ENCODE peak calls at places on chromosomes 13 and 19, in ten cellular contexts. One of them, this sample, is unnamed.

GRCh38 chr19:16330368-16330801 is 5.8 kb downstream of the KLF2 start:
- DNase-seq in stimulated activated CD4-positive, alpha-beta T cell treated with anti-CD3 and anti-CD28 coated beads, Interleukin-4, amount 100 ng/mL, for 1 hour: peak
- DNase-seq in activated T-helper 1 cell treated with anti-CD3 and anti-CD28 coated beads, Interleukin-12 subunit alpha, Interleukin-12 subunit beta, Interleukin-2, Interleukin-4 antibody, amounts not matched to agents 30 ng/mL and 10 ng/mL and 1 ng/mL, durations not matched to agents 14 hours and 24 hours and 36 hours: peak
- DNase-seq in HFF-Myc: no peak
- DNase-seq in WTC11: no peak
- DNase-seq in NAMALWA: peak
- DNase-seq in CD4-positive, alpha-beta T cell: peak
- DNase-seq in stimulated activated effector memory CD8-positive, alpha-beta T cell treated with anti-CD3 and anti-CD28 coated beads, Interleukin-12 subunit alpha, Interleukin-12 subunit beta, amount 100 ng/mL, for 72 hours: peak
- DNase-seq in astrocyte of the hippocampus: peak
- DNase-seq in tibial artery: peak
- DNase-seq in this sample: no peak

GRCh38 chr13:60396008-60396782 is 825 bp upstream of the TDRD3 start:
- DNase-seq in stimulated activated CD4-positive, alpha-beta T cell treated with anti-CD3 and anti-CD28 coated beads, Interleukin-4, amount 100 ng/mL, for 1 hour: peak
- DNase-seq in activated T-helper 1 cell treated with anti-CD3 and anti-CD28 coated beads, Interleukin-12 subunit alpha, Interleukin-12 subunit beta, Interleukin-2, Interleukin-4 antibody, amounts not matched to agents 30 ng/mL and 10 ng/mL and 1 ng/mL, durations not matched to agents 14 hours and 24 hours and 36 hours: peak
- DNase-seq in HFF-Myc: peak
- DNase-seq in WTC11: peak
- DNase-seq in NAMALWA: peak
- DNase-seq in CD4-positive, alpha-beta T cell: peak
- DNase-seq in stimulated activated effector memory CD8-positive, alpha-beta T cell treated with anti-CD3 and anti-CD28 coated beads, Interleukin-12 subunit alpha, Interleukin-12 subunit beta, amount 100 ng/mL, for 72 hours: peak
- DNase-seq in astrocyte of the hippocampus: peak
- DNase-seq in tibial artery: peak
- DNase-seq in this sample: peak

GRCh38 chr19:14048439-14049153 is 13.3 kb downstream of the PALM3 start:
- DNase-seq in stimulated activated CD4-positive, alpha-beta T cell treated with anti-CD3 and anti-CD28 coated beads, Interleukin-4, amount 100 ng/mL, for 1 hour: peak
- DNase-seq in activated T-helper 1 cell treated with anti-CD3 and anti-CD28 coated beads, Interleukin-12 subunit alpha, Interleukin-12 subunit beta, Interleukin-2, Interleukin-4 antibody, amounts not matched to agents 30 ng/mL and 10 ng/mL and 1 ng/mL, durations not matched to agents 14 hours and 24 hours and 36 hours: peak
- DNase-seq in HFF-Myc: no peak
- DNase-seq in WTC11: peak
- DNase-seq in NAMALWA: peak
- DNase-seq in CD4-positive, alpha-beta T cell: peak
- DNase-seq in stimulated activated effector memory CD8-positive, alpha-beta T cell treated with anti-CD3 and anti-CD28 coated beads, Interleukin-12 subunit alpha, Interleukin-12 subunit beta, amount 100 ng/mL, for 72 hours: peak
- DNase-seq in astrocyte of the hippocampus: peak
- DNase-seq in tibial artery: no peak
- DNase-seq in this sample: no peak

GRCh38 chr19:7552781-7553180 is 17.3 kb downstream of the PNPLA6 start:
- DNase-seq in stimulated activated CD4-positive, alpha-beta T cell treated with anti-CD3 and anti-CD28 coated beads, Interleukin-4, amount 100 ng/mL, for 1 hour: no peak
- DNase-seq in activated T-helper 1 cell treated with anti-CD3 and anti-CD28 coated beads, Interleukin-12 subunit alpha, Interleukin-12 subunit beta, Interleukin-2, Interleukin-4 antibody, amounts not matched to agents 30 ng/mL and 10 ng/mL and 1 ng/mL, durations not matched to agents 14 hours and 24 hours and 36 hours: no peak
- DNase-seq in HFF-Myc: no peak
- DNase-seq in WTC11: no peak
- DNase-seq in NAMALWA: no peak
- DNase-seq in CD4-positive, alpha-beta T cell: no peak
- DNase-seq in stimulated activated effector memory CD8-positive, alpha-beta T cell treated with anti-CD3 and anti-CD28 coated beads, Interleukin-12 subunit alpha, Interleukin-12 subunit beta, amount 100 ng/mL, for 72 hours: no peak
- DNase-seq in astrocyte of the hippocampus: no peak
- DNase-seq in tibial artery: no peak
- DNase-seq in this sample: no peak

GRCh38 chr13:20492641-20493040 is 33.0 kb downstream of the CRYL1 start:
- DNase-seq in stimulated activated CD4-positive, alpha-beta T cell treated with anti-CD3 and anti-CD28 coated beads, Interleukin-4, amount 100 ng/mL, for 1 hour: peak
- DNase-seq in activated T-helper 1 cell treated with anti-CD3 and anti-CD28 coated beads, Interleukin-12 subunit alpha, Interleukin-12 subunit beta, Interleukin-2, Interleukin-4 antibody, amounts not matched to agents 30 ng/mL and 10 ng/mL and 1 ng/mL, durations not matched to agents 14 hours and 24 hours and 36 hours: no peak
- DNase-seq in HFF-Myc: no peak
- DNase-seq in WTC11: peak
- DNase-seq in NAMALWA: peak
- DNase-seq in CD4-positive, alpha-beta T cell: no peak
- DNase-seq in stimulated activated effector memory CD8-positive, alpha-beta T cell treated with anti-CD3 and anti-CD28 coated beads, Interleukin-12 subunit alpha, Interleukin-12 subunit beta, amount 100 ng/mL, for 72 hours: peak
- DNase-seq in astrocyte of the hippocampus: peak
- DNase-seq in tibial artery: no peak
- DNase-seq in this sample: no peak

GRCh38 chr13:28528388-28528787 is 33.5 kb upstream of the FLT1 start:
- DNase-seq in stimulated activated CD4-positive, alpha-beta T cell treated with anti-CD3 and anti-CD28 coated beads, Interleukin-4, amount 100 ng/mL, for 1 hour: no peak
- DNase-seq in activated T-helper 1 cell treated with anti-CD3 and anti-CD28 coated beads, Interleukin-12 subunit alpha, Interleukin-12 subunit beta, Interleukin-2, Interleukin-4 antibody, amounts not matched to agents 30 ng/mL and 10 ng/mL and 1 ng/mL, durations not matched to agents 14 hours and 24 hours and 36 hours: no peak
- DNase-seq in HFF-Myc: no peak
- DNase-seq in WTC11: no peak
- DNase-seq in NAMALWA: no peak
- DNase-seq in CD4-positive, alpha-beta T cell: no peak
- DNase-seq in stimulated activated effector memory CD8-positive, alpha-beta T cell treated with anti-CD3 and anti-CD28 coated beads, Interleukin-12 subunit alpha, Interleukin-12 subunit beta, amount 100 ng/mL, for 72 hours: no peak
- DNase-seq in astrocyte of the hippocampus: no peak
- DNase-seq in tibial artery: no peak
- DNase-seq in this sample: no peak

GRCh38 chr19:13797870-13798269 is 2.6 kb downstream of the ZSWIM4 start:
- DNase-seq in stimulated activated CD4-positive, alpha-beta T cell treated with anti-CD3 and anti-CD28 coated beads, Interleukin-4, amount 100 ng/mL, for 1 hour: no peak
- DNase-seq in activated T-helper 1 cell treated with anti-CD3 and anti-CD28 coated beads, Interleukin-12 subunit alpha, Interleukin-12 subunit beta, Interleukin-2, Interleukin-4 antibody, amounts not matched to agents 30 ng/mL and 10 ng/mL and 1 ng/mL, durations not matched to agents 14 hours and 24 hours and 36 hours: no peak
- DNase-seq in HFF-Myc: no peak
- DNase-seq in WTC11: no peak
- DNase-seq in NAMALWA: no peak
- DNase-seq in CD4-positive, alpha-beta T cell: no peak
- DNase-seq in stimulated activated effector memory CD8-positive, alpha-beta T cell treated with anti-CD3 and anti-CD28 coated beads, Interleukin-12 subunit alpha, Interleukin-12 subunit beta, amount 100 ng/mL, for 72 hours: no peak
- DNase-seq in astrocyte of the hippocampus: peak
- DNase-seq in tibial artery: no peak
- DNase-seq in this sample: no peak

GRCh38 chr13:40233731-40234195 is 432.7 kb downstream of the FOXO1 start:
- DNase-seq in stimulated activated CD4-positive, alpha-beta T cell treated with anti-CD3 and anti-CD28 coated beads, Interleukin-4, amount 100 ng/mL, for 1 hour: no peak
- DNase-seq in activated T-helper 1 cell treated with anti-CD3 and anti-CD28 coated beads, Interleukin-12 subunit alpha, Interleukin-12 subunit beta, Interleukin-2, Interleukin-4 antibody, amounts not matched to agents 30 ng/mL and 10 ng/mL and 1 ng/mL, durations not matched to agents 14 hours and 24 hours and 36 hours: no peak
- DNase-seq in HFF-Myc: no peak
- DNase-seq in WTC11: no peak
- DNase-seq in NAMALWA: no peak
- DNase-seq in CD4-positive, alpha-beta T cell: no peak
- DNase-seq in stimulated activated effector memory CD8-positive, alpha-beta T cell treated with anti-CD3 and anti-CD28 coated beads, Interleukin-12 subunit alpha, Interleukin-12 subunit beta, amount 100 ng/mL, for 72 hours: no peak
- DNase-seq in astrocyte of the hippocampus: no peak
- DNase-seq in tibial artery: no peak
- DNase-seq in this sample: no peak

GRCh38 chr19:27793128-27793643 is 1419.8 kb downstream of the UQCRFS1 start:
- DNase-seq in stimulated activated CD4-positive, alpha-beta T cell treated with anti-CD3 and anti-CD28 coated beads, Interleukin-4, amount 100 ng/mL, for 1 hour: peak
- DNase-seq in activated T-helper 1 cell treated with anti-CD3 and anti-CD28 coated beads, Interleukin-12 subunit alpha, Interleukin-12 subunit beta, Interleukin-2, Interleukin-4 antibody, amounts not matched to agents 30 ng/mL and 10 ng/mL and 1 ng/mL, durations not matched to agents 14 hours and 24 hours and 36 hours: peak
- DNase-seq in HFF-Myc: peak
- DNase-seq in WTC11: peak
- DNase-seq in NAMALWA: peak
- DNase-seq in CD4-positive, alpha-beta T cell: peak
- DNase-seq in stimulated activated effector memory CD8-positive, alpha-beta T cell treated with anti-CD3 and anti-CD28 coated beads, Interleukin-12 subunit alpha, Interleukin-12 subunit beta, amount 100 ng/mL, for 72 hours: peak
- DNase-seq in astrocyte of the hippocampus: peak
- DNase-seq in tibial artery: peak
- DNase-seq in this sample: no peak

GRCh38 chr19:17333611-17334413 is 843 bp downstream of the ANO8 start:
- DNase-seq in stimulated activated CD4-positive, alpha-beta T cell treated with anti-CD3 and anti-CD28 coated beads, Interleukin-4, amount 100 ng/mL, for 1 hour: peak
- DNase-seq in activated T-helper 1 cell treated with anti-CD3 and anti-CD28 coated beads, Interleukin-12 subunit alpha, Interleukin-12 subunit beta, Interleukin-2, Interleukin-4 antibody, amounts not matched to agents 30 ng/mL and 10 ng/mL and 1 ng/mL, durations not matched to agents 14 hours and 24 hours and 36 hours: peak
- DNase-seq in HFF-Myc: peak
- DNase-seq in WTC11: peak
- DNase-seq in NAMALWA: peak
- DNase-seq in CD4-positive, alpha-beta T cell: peak
- DNase-seq in stimulated activated effector memory CD8-positive, alpha-beta T cell treated with anti-CD3 and anti-CD28 coated beads, Interleukin-12 subunit alpha, Interleukin-12 subunit beta, amount 100 ng/mL, for 72 hours: peak
- DNase-seq in astrocyte of the hippocampus: peak
- DNase-seq in tibial artery: no peak
- DNase-seq in this sample: no peak

GRCh38 chr13:51328488-51328887 is 11.0 kb upstream of the SERPINE3 start:
- DNase-seq in stimulated activated CD4-positive, alpha-beta T cell treated with anti-CD3 and anti-CD28 coated beads, Interleukin-4, amount 100 ng/mL, for 1 hour: no peak
- DNase-seq in activated T-helper 1 cell treated with anti-CD3 and anti-CD28 coated beads, Interleukin-12 subunit alpha, Interleukin-12 subunit beta, Interleukin-2, Interleukin-4 antibody, amounts not matched to agents 30 ng/mL and 10 ng/mL and 1 ng/mL, durations not matched to agents 14 hours and 24 hours and 36 hours: no peak
- DNase-seq in HFF-Myc: no peak
- DNase-seq in WTC11: peak
- DNase-seq in NAMALWA: no peak
- DNase-seq in CD4-positive, alpha-beta T cell: no peak
- DNase-seq in stimulated activated effector memory CD8-positive, alpha-beta T cell treated with anti-CD3 and anti-CD28 coated beads, Interleukin-12 subunit alpha, Interleukin-12 subunit beta, amount 100 ng/mL, for 72 hours: peak
- DNase-seq in astrocyte of the hippocampus: peak
- DNase-seq in tibial artery: no peak
- DNase-seq in this sample: no peak

GRCh38 chr13:76886292-76887061 is at the start of gene KCTD12:
- DNase-seq in stimulated activated CD4-positive, alpha-beta T cell treated with anti-CD3 and anti-CD28 coated beads, Interleukin-4, amount 100 ng/mL, for 1 hour: peak
- DNase-seq in activated T-helper 1 cell treated with anti-CD3 and anti-CD28 coated beads, Interleukin-12 subunit alpha, Interleukin-12 subunit beta, Interleukin-2, Interleukin-4 antibody, amounts not matched to agents 30 ng/mL and 10 ng/mL and 1 ng/mL, durations not matched to agents 14 hours and 24 hours and 36 hours: peak
- DNase-seq in HFF-Myc: peak
- DNase-seq in WTC11: peak
- DNase-seq in NAMALWA: peak
- DNase-seq in CD4-positive, alpha-beta T cell: peak
- DNase-seq in stimulated activated effector memory CD8-positive, alpha-beta T cell treated with anti-CD3 and anti-CD28 coated beads, Interleukin-12 subunit alpha, Interleukin-12 subunit beta, amount 100 ng/mL, for 72 hours: peak
- DNase-seq in astrocyte of the hippocampus: peak
- DNase-seq in tibial artery: peak
- DNase-seq in this sample: peak

GRCh38 chr13:29493796-29494195 is 101.7 kb downstream of the SLC7A1 start:
- DNase-seq in stimulated activated CD4-positive, alpha-beta T cell treated with anti-CD3 and anti-CD28 coated beads, Interleukin-4, amount 100 ng/mL, for 1 hour: no peak
- DNase-seq in activated T-helper 1 cell treated with anti-CD3 and anti-CD28 coated beads, Interleukin-12 subunit alpha, Interleukin-12 subunit beta, Interleukin-2, Interleukin-4 antibody, amounts not matched to agents 30 ng/mL and 10 ng/mL and 1 ng/mL, durations not matched to agents 14 hours and 24 hours and 36 hours: no peak
- DNase-seq in HFF-Myc: no peak
- DNase-seq in WTC11: no peak
- DNase-seq in NAMALWA: no peak
- DNase-seq in CD4-positive, alpha-beta T cell: no peak
- DNase-seq in stimulated activated effector memory CD8-positive, alpha-beta T cell treated with anti-CD3 and anti-CD28 coated beads, Interleukin-12 subunit alpha, Interleukin-12 subunit beta, amount 100 ng/mL, for 72 hours: no peak
- DNase-seq in astrocyte of the hippocampus: no peak
- DNase-seq in tibial artery: no peak
- DNase-seq in this sample: no peak

GRCh38 chr13:101875717-101876393 is 423.4 kb downstream of the ITGBL1 start:
- DNase-seq in stimulated activated CD4-positive, alpha-beta T cell treated with anti-CD3 and anti-CD28 coated beads, Interleukin-4, amount 100 ng/mL, for 1 hour: no peak
- DNase-seq in activated T-helper 1 cell treated with anti-CD3 and anti-CD28 coated beads, Interleukin-12 subunit alpha, Interleukin-12 subunit beta, Interleukin-2, Interleukin-4 antibody, amounts not matched to agents 30 ng/mL and 10 ng/mL and 1 ng/mL, durations not matched to agents 14 hours and 24 hours and 36 hours: no peak
- DNase-seq in HFF-Myc: no peak
- DNase-seq in WTC11: no peak
- DNase-seq in NAMALWA: no peak
- DNase-seq in CD4-positive, alpha-beta T cell: no peak
- DNase-seq in stimulated activated effector memory CD8-positive, alpha-beta T cell treated with anti-CD3 and anti-CD28 coated beads, Interleukin-12 subunit alpha, Interleukin-12 subunit beta, amount 100 ng/mL, for 72 hours: no peak
- DNase-seq in astrocyte of the hippocampus: peak
- DNase-seq in tibial artery: no peak
- DNase-seq in this sample: no peak

GRCh38 chr13:41995946-41996345 is 35.0 kb upstream of the VWA8 start:
- DNase-seq in stimulated activated CD4-positive, alpha-beta T cell treated with anti-CD3 and anti-CD28 coated beads, Interleukin-4, amount 100 ng/mL, for 1 hour: no peak
- DNase-seq in activated T-helper 1 cell treated with anti-CD3 and anti-CD28 coated beads, Interleukin-12 subunit alpha, Interleukin-12 subunit beta, Interleukin-2, Interleukin-4 antibody, amounts not matched to agents 30 ng/mL and 10 ng/mL and 1 ng/mL, durations not matched to agents 14 hours and 24 hours and 36 hours: no peak
- DNase-seq in HFF-Myc: no peak
- DNase-seq in WTC11: no peak
- DNase-seq in NAMALWA: no peak
- DNase-seq in CD4-positive, alpha-beta T cell: no peak
- DNase-seq in stimulated activated effector memory CD8-positive, alpha-beta T cell treated with anti-CD3 and anti-CD28 coated beads, Interleukin-12 subunit alpha, Interleukin-12 subunit beta, amount 100 ng/mL, for 72 hours: no peak
- DNase-seq in astrocyte of the hippocampus: peak
- DNase-seq in tibial artery: no peak
- DNase-seq in this sample: no peak

GRCh38 chr19:6214881-6215541 is 64.8 kb downstream of the MLLT1 start:
- DNase-seq in stimulated activated CD4-positive, alpha-beta T cell treated with anti-CD3 and anti-CD28 coated beads, Interleukin-4, amount 100 ng/mL, for 1 hour: no peak
- DNase-seq in activated T-helper 1 cell treated with anti-CD3 and anti-CD28 coated beads, Interleukin-12 subunit alpha, Interleukin-12 subunit beta, Interleukin-2, Interleukin-4 antibody, amounts not matched to agents 30 ng/mL and 10 ng/mL and 1 ng/mL, durations not matched to agents 14 hours and 24 hours and 36 hours: no peak
- DNase-seq in HFF-Myc: no peak
- DNase-seq in WTC11: no peak
- DNase-seq in NAMALWA: no peak
- DNase-seq in CD4-positive, alpha-beta T cell: no peak
- DNase-seq in stimulated activated effector memory CD8-positive, alpha-beta T cell treated with anti-CD3 and anti-CD28 coated beads, Interleukin-12 subunit alpha, Interleukin-12 subunit beta, amount 100 ng/mL, for 72 hours: no peak
- DNase-seq in astrocyte of the hippocampus: no peak
- DNase-seq in tibial artery: no peak
- DNase-seq in this sample: no peak

GRCh38 chr13:90868321-90868920 is 479.1 kb upstream of the MIR17HG start:
- DNase-seq in stimulated activated CD4-positive, alpha-beta T cell treated with anti-CD3 and anti-CD28 coated beads, Interleukin-4, amount 100 ng/mL, for 1 hour: no peak
- DNase-seq in activated T-helper 1 cell treated with anti-CD3 and anti-CD28 coated beads, Interleukin-12 subunit alpha, Interleukin-12 subunit beta, Interleukin-2, Interleukin-4 antibody, amounts not matched to agents 30 ng/mL and 10 ng/mL and 1 ng/mL, durations not matched to agents 14 hours and 24 hours and 36 hours: no peak
- DNase-seq in HFF-Myc: no peak
- DNase-seq in WTC11: no peak
- DNase-seq in NAMALWA: peak
- DNase-seq in CD4-positive, alpha-beta T cell: no peak
- DNase-seq in stimulated activated effector memory CD8-positive, alpha-beta T cell treated with anti-CD3 and anti-CD28 coated beads, Interleukin-12 subunit alpha, Interleukin-12 subunit beta, amount 100 ng/mL, for 72 hours: no peak
- DNase-seq in astrocyte of the hippocampus: peak
- DNase-seq in tibial artery: no peak
- DNase-seq in this sample: peak

GRCh38 chr19:1765182-1765903 is 12.0 kb downstream of the ONECUT3 start:
- DNase-seq in stimulated activated CD4-positive, alpha-beta T cell treated with anti-CD3 and anti-CD28 coated beads, Interleukin-4, amount 100 ng/mL, for 1 hour: no peak
- DNase-seq in activated T-helper 1 cell treated with anti-CD3 and anti-CD28 coated beads, Interleukin-12 subunit alpha, Interleukin-12 subunit beta, Interleukin-2, Interleukin-4 antibody, amounts not matched to agents 30 ng/mL and 10 ng/mL and 1 ng/mL, durations not matched to agents 14 hours and 24 hours and 36 hours: no peak
- DNase-seq in HFF-Myc: no peak
- DNase-seq in WTC11: no peak
- DNase-seq in NAMALWA: no peak
- DNase-seq in CD4-positive, alpha-beta T cell: no peak
- DNase-seq in stimulated activated effector memory CD8-positive, alpha-beta T cell treated with anti-CD3 and anti-CD28 coated beads, Interleukin-12 subunit alpha, Interleukin-12 subunit beta, amount 100 ng/mL, for 72 hours: no peak
- DNase-seq in astrocyte of the hippocampus: peak
- DNase-seq in tibial artery: no peak
- DNase-seq in this sample: no peak

GRCh38 chr19:35030257-35031071 is at the start of gene SCN1B:
- DNase-seq in stimulated activated CD4-positive, alpha-beta T cell treated with anti-CD3 and anti-CD28 coated beads, Interleukin-4, amount 100 ng/mL, for 1 hour: peak
- DNase-seq in activated T-helper 1 cell treated with anti-CD3 and anti-CD28 coated beads, Interleukin-12 subunit alpha, Interleukin-12 subunit beta, Interleukin-2, Interleukin-4 antibody, amounts not matched to agents 30 ng/mL and 10 ng/mL and 1 ng/mL, durations not matched to agents 14 hours and 24 hours and 36 hours: peak
- DNase-seq in HFF-Myc: no peak
- DNase-seq in WTC11: peak
- DNase-seq in NAMALWA: no peak
- DNase-seq in CD4-positive, alpha-beta T cell: peak
- DNase-seq in stimulated activated effector memory CD8-positive, alpha-beta T cell treated with anti-CD3 and anti-CD28 coated beads, Interleukin-12 subunit alpha, Interleukin-12 subunit beta, amount 100 ng/mL, for 72 hours: no peak
- DNase-seq in astrocyte of the hippocampus: peak
- DNase-seq in tibial artery: peak
- DNase-seq in this sample: no peak

GRCh38 chr13:42041684-42042035 is 6.8 kb upstream of the DGKH start:
- DNase-seq in stimulated activated CD4-positive, alpha-beta T cell treated with anti-CD3 and anti-CD28 coated beads, Interleukin-4, amount 100 ng/mL, for 1 hour: no peak
- DNase-seq in activated T-helper 1 cell treated with anti-CD3 and anti-CD28 coated beads, Interleukin-12 subunit alpha, Interleukin-12 subunit beta, Interleukin-2, Interleukin-4 antibody, amounts not matched to agents 30 ng/mL and 10 ng/mL and 1 ng/mL, durations not matched to agents 14 hours and 24 hours and 36 hours: no peak
- DNase-seq in HFF-Myc: no peak
- DNase-seq in WTC11: peak
- DNase-seq in NAMALWA: peak
- DNase-seq in CD4-positive, alpha-beta T cell: no peak
- DNase-seq in stimulated activated effector memory CD8-positive, alpha-beta T cell treated with anti-CD3 and anti-CD28 coated beads, Interleukin-12 subunit alpha, Interleukin-12 subunit beta, amount 100 ng/mL, for 72 hours: no peak
- DNase-seq in astrocyte of the hippocampus: peak
- DNase-seq in tibial artery: peak
- DNase-seq in this sample: peak

GRCh38 chr19:5050905-5051304 is 82.0 kb downstream of the KDM4B start:
- DNase-seq in stimulated activated CD4-positive, alpha-beta T cell treated with anti-CD3 and anti-CD28 coated beads, Interleukin-4, amount 100 ng/mL, for 1 hour: no peak
- DNase-seq in activated T-helper 1 cell treated with anti-CD3 and anti-CD28 coated beads, Interleukin-12 subunit alpha, Interleukin-12 subunit beta, Interleukin-2, Interleukin-4 antibody, amounts not matched to agents 30 ng/mL and 10 ng/mL and 1 ng/mL, durations not matched to agents 14 hours and 24 hours and 36 hours: no peak
- DNase-seq in HFF-Myc: no peak
- DNase-seq in WTC11: no peak
- DNase-seq in NAMALWA: no peak
- DNase-seq in CD4-positive, alpha-beta T cell: no peak
- DNase-seq in stimulated activated effector memory CD8-positive, alpha-beta T cell treated with anti-CD3 and anti-CD28 coated beads, Interleukin-12 subunit alpha, Interleukin-12 subunit beta, amount 100 ng/mL, for 72 hours: no peak
- DNase-seq in astrocyte of the hippocampus: no peak
- DNase-seq in tibial artery: no peak
- DNase-seq in this sample: no peak

GRCh38 chr19:46840157-46840942 is 10.3 kb downstream of the AP2S1 start:
- DNase-seq in stimulated activated CD4-positive, alpha-beta T cell treated with anti-CD3 and anti-CD28 coated beads, Interleukin-4, amount 100 ng/mL, for 1 hour: peak
- DNase-seq in activated T-helper 1 cell treated with anti-CD3 and anti-CD28 coated beads, Interleukin-12 subunit alpha, Interleukin-12 subunit beta, Interleukin-2, Interleukin-4 antibody, amounts not matched to agents 30 ng/mL and 10 ng/mL and 1 ng/mL, durations not matched to agents 14 hours and 24 hours and 36 hours: peak
- DNase-seq in HFF-Myc: peak
- DNase-seq in WTC11: peak
- DNase-seq in NAMALWA: peak
- DNase-seq in CD4-positive, alpha-beta T cell: peak
- DNase-seq in stimulated activated effector memory CD8-positive, alpha-beta T cell treated with anti-CD3 and anti-CD28 coated beads, Interleukin-12 subunit alpha, Interleukin-12 subunit beta, amount 100 ng/mL, for 72 hours: peak
- DNase-seq in astrocyte of the hippocampus: peak
- DNase-seq in tibial artery: no peak
- DNase-seq in this sample: peak

GRCh38 chr19:3056454-3057016 is 5.8 kb downstream of the TLE5 start:
- DNase-seq in stimulated activated CD4-positive, alpha-beta T cell treated with anti-CD3 and anti-CD28 coated beads, Interleukin-4, amount 100 ng/mL, for 1 hour: no peak
- DNase-seq in activated T-helper 1 cell treated with anti-CD3 and anti-CD28 coated beads, Interleukin-12 subunit alpha, Interleukin-12 subunit beta, Interleukin-2, Interleukin-4 antibody, amounts not matched to agents 30 ng/mL and 10 ng/mL and 1 ng/mL, durations not matched to agents 14 hours and 24 hours and 36 hours: no peak
- DNase-seq in HFF-Myc: no peak
- DNase-seq in WTC11: no peak
- DNase-seq in NAMALWA: no peak
- DNase-seq in CD4-positive, alpha-beta T cell: no peak
- DNase-seq in stimulated activated effector memory CD8-positive, alpha-beta T cell treated with anti-CD3 and anti-CD28 coated beads, Interleukin-12 subunit alpha, Interleukin-12 subunit beta, amount 100 ng/mL, for 72 hours: no peak
- DNase-seq in astrocyte of the hippocampus: no peak
- DNase-seq in tibial artery: no peak
- DNase-seq in this sample: no peak

GRCh38 chr13:24683833-24684599 is 3.8 kb downstream of the ATP12A start:
- DNase-seq in stimulated activated CD4-positive, alpha-beta T cell treated with anti-CD3 and anti-CD28 coated beads, Interleukin-4, amount 100 ng/mL, for 1 hour: peak
- DNase-seq in activated T-helper 1 cell treated with anti-CD3 and anti-CD28 coated beads, Interleukin-12 subunit alpha, Interleukin-12 subunit beta, Interleukin-2, Interleukin-4 antibody, amounts not matched to agents 30 ng/mL and 10 ng/mL and 1 ng/mL, durations not matched to agents 14 hours and 24 hours and 36 hours: peak
- DNase-seq in HFF-Myc: no peak
- DNase-seq in WTC11: peak
- DNase-seq in NAMALWA: peak
- DNase-seq in CD4-positive, alpha-beta T cell: peak
- DNase-seq in stimulated activated effector memory CD8-positive, alpha-beta T cell treated with anti-CD3 and anti-CD28 coated beads, Interleukin-12 subunit alpha, Interleukin-12 subunit beta, amount 100 ng/mL, for 72 hours: peak
- DNase-seq in astrocyte of the hippocampus: peak
- DNase-seq in tibial artery: no peak
- DNase-seq in this sample: peak

GRCh38 chr19:5621311-5621944 is 1.1 kb downstream of the SAFB2 start:
- DNase-seq in stimulated activated CD4-positive, alpha-beta T cell treated with anti-CD3 and anti-CD28 coated beads, Interleukin-4, amount 100 ng/mL, for 1 hour: peak
- DNase-seq in activated T-helper 1 cell treated with anti-CD3 and anti-CD28 coated beads, Interleukin-12 subunit alpha, Interleukin-12 subunit beta, Interleukin-2, Interleukin-4 antibody, amounts not matched to agents 30 ng/mL and 10 ng/mL and 1 ng/mL, durations not matched to agents 14 hours and 24 hours and 36 hours: no peak
- DNase-seq in HFF-Myc: no peak
- DNase-seq in WTC11: no peak
- DNase-seq in NAMALWA: no peak
- DNase-seq in CD4-positive, alpha-beta T cell: no peak
- DNase-seq in stimulated activated effector memory CD8-positive, alpha-beta T cell treated with anti-CD3 and anti-CD28 coated beads, Interleukin-12 subunit alpha, Interleukin-12 subunit beta, amount 100 ng/mL, for 72 hours: no peak
- DNase-seq in astrocyte of the hippocampus: no peak
- DNase-seq in tibial artery: no peak
- DNase-seq in this sample: peak

GRCh38 chr19:40257096-40257517 is 28.0 kb downstream of the AKT2 start:
- DNase-seq in stimulated activated CD4-positive, alpha-beta T cell treated with anti-CD3 and anti-CD28 coated beads, Interleukin-4, amount 100 ng/mL, for 1 hour: no peak
- DNase-seq in activated T-helper 1 cell treated with anti-CD3 and anti-CD28 coated beads, Interleukin-12 subunit alpha, Interleukin-12 subunit beta, Interleukin-2, Interleukin-4 antibody, amounts not matched to agents 30 ng/mL and 10 ng/mL and 1 ng/mL, durations not matched to agents 14 hours and 24 hours and 36 hours: no peak
- DNase-seq in HFF-Myc: no peak
- DNase-seq in WTC11: no peak
- DNase-seq in NAMALWA: no peak
- DNase-seq in CD4-positive, alpha-beta T cell: no peak
- DNase-seq in stimulated activated effector memory CD8-positive, alpha-beta T cell treated with anti-CD3 and anti-CD28 coated beads, Interleukin-12 subunit alpha, Interleukin-12 subunit beta, amount 100 ng/mL, for 72 hours: no peak
- DNase-seq in astrocyte of the hippocampus: no peak
- DNase-seq in tibial artery: no peak
- DNase-seq in this sample: no peak

GRCh38 chr13:26914624-26915023 is 154.0 kb upstream of the GPR12 start:
- DNase-seq in stimulated activated CD4-positive, alpha-beta T cell treated with anti-CD3 and anti-CD28 coated beads, Interleukin-4, amount 100 ng/mL, for 1 hour: no peak
- DNase-seq in activated T-helper 1 cell treated with anti-CD3 and anti-CD28 coated beads, Interleukin-12 subunit alpha, Interleukin-12 subunit beta, Interleukin-2, Interleukin-4 antibody, amounts not matched to agents 30 ng/mL and 10 ng/mL and 1 ng/mL, durations not matched to agents 14 hours and 24 hours and 36 hours: no peak
- DNase-seq in HFF-Myc: peak
- DNase-seq in WTC11: no peak
- DNase-seq in NAMALWA: peak
- DNase-seq in CD4-positive, alpha-beta T cell: no peak
- DNase-seq in stimulated activated effector memory CD8-positive, alpha-beta T cell treated with anti-CD3 and anti-CD28 coated beads, Interleukin-12 subunit alpha, Interleukin-12 subunit beta, amount 100 ng/mL, for 72 hours: no peak
- DNase-seq in astrocyte of the hippocampus: peak
- DNase-seq in tibial artery: no peak
- DNase-seq in this sample: no peak

GRCh38 chr19:33746159-33746558 is 50.5 kb upstream of the KCTD15 start:
- DNase-seq in stimulated activated CD4-positive, alpha-beta T cell treated with anti-CD3 and anti-CD28 coated beads, Interleukin-4, amount 100 ng/mL, for 1 hour: no peak
- DNase-seq in activated T-helper 1 cell treated with anti-CD3 and anti-CD28 coated beads, Interleukin-12 subunit alpha, Interleukin-12 subunit beta, Interleukin-2, Interleukin-4 antibody, amounts not matched to agents 30 ng/mL and 10 ng/mL and 1 ng/mL, durations not matched to agents 14 hours and 24 hours and 36 hours: no peak
- DNase-seq in HFF-Myc: no peak
- DNase-seq in WTC11: no peak
- DNase-seq in NAMALWA: no peak
- DNase-seq in CD4-positive, alpha-beta T cell: no peak
- DNase-seq in stimulated activated effector memory CD8-positive, alpha-beta T cell treated with anti-CD3 and anti-CD28 coated beads, Interleukin-12 subunit alpha, Interleukin-12 subunit beta, amount 100 ng/mL, for 72 hours: no peak
- DNase-seq in astrocyte of the hippocampus: no peak
- DNase-seq in tibial artery: no peak
- DNase-seq in this sample: no peak

This sample was measured in hippocampal formation.